ENCODE peak calls at places on chromosomes 4 and X, in four cellular contexts. One of them, this sample, is unnamed. For H3K4me1, the result is how much of the 10 kb centered on the place peaks cover.

GRCh38 chr4:62210521-62210920 is 1010.4 kb downstream of the ADGRL3 start:
- DNase-seq in Peyer's patch: no peak
- DNase-seq in gastrocnemius medialis: no peak
- DNase-seq in mammary epithelial cell: no peak
- DNase-seq in this sample: no peak

GRCh38 chr4:138761638-138762205 is 253.9 kb upstream of the NOCT start:
- DNase-seq in Peyer's patch: no peak
- DNase-seq in gastrocnemius medialis: no peak
- DNase-seq in mammary epithelial cell: no peak
- DNase-seq in this sample: no peak

GRCh38 chr4:56434599-56435000 is 815 bp downstream of the PPAT start:
- DNase-seq in Peyer's patch: no peak
- DNase-seq in gastrocnemius medialis: no peak
- DNase-seq in mammary epithelial cell: no peak
- DNase-seq in this sample: no peak

GRCh38 chr4:1993169-1993516 is 15.6 kb downstream of the NELFA start:
- DNase-seq in Peyer's patch: no peak
- DNase-seq in gastrocnemius medialis: no peak
- DNase-seq in mammary epithelial cell: no peak
- DNase-seq in this sample: no peak

GRCh38 chr4:56026596-56026995 is 77.9 kb downstream of the CEP135 start:
- DNase-seq in Peyer's patch: no peak
- DNase-seq in gastrocnemius medialis: no peak
- DNase-seq in mammary epithelial cell: peak
- DNase-seq in this sample: no peak

GRCh38 chr4:24889991-24890390 is 22.9 kb downstream of the CCDC149 start:
- DNase-seq in Peyer's patch: no peak
- DNase-seq in gastrocnemius medialis: no peak
- DNase-seq in mammary epithelial cell: no peak
- DNase-seq in this sample: no peak

GRCh38 chr4:161061046-161061445 is 1102.8 kb downstream of the FSTL5 start:
- DNase-seq in Peyer's patch: no peak
- DNase-seq in gastrocnemius medialis: no peak
- DNase-seq in mammary epithelial cell: no peak
- DNase-seq in this sample: no peak

GRCh38 chr4:137510866-137511265 is 21.4 kb downstream of the PCDH18 start:
- DNase-seq in Peyer's patch: no peak
- DNase-seq in gastrocnemius medialis: no peak
- DNase-seq in mammary epithelial cell: peak
- DNase-seq in this sample: no peak

GRCh38 chr4:44558206-44558605 is 93.2 kb downstream of the YIPF7 start:
- DNase-seq in Peyer's patch: no peak
- DNase-seq in gastrocnemius medialis: no peak
- DNase-seq in mammary epithelial cell: peak
- DNase-seq in this sample: no peak

GRCh38 chr4:151717909-151718613 is 42.7 kb downstream of the GATB start:
- DNase-seq in Peyer's patch: no peak
- DNase-seq in gastrocnemius medialis: no peak
- DNase-seq in mammary epithelial cell: no peak
- DNase-seq in this sample: no peak

GRCh38 chr4:159248383-159249178 is 145.7 kb downstream of the RAPGEF2 start:
- DNase-seq in Peyer's patch: no peak
- DNase-seq in gastrocnemius medialis: no peak
- DNase-seq in mammary epithelial cell: no peak
- DNase-seq in this sample: no peak

GRCh38 chr4:89111833-89112563 is 665 bp downstream of the TIGD2 start:
- DNase-seq in Peyer's patch: no peak
- DNase-seq in gastrocnemius medialis: peak
- DNase-seq in mammary epithelial cell: peak
- DNase-seq in this sample: no peak

GRCh38 chrX:68878977-68879376 is 50.2 kb downstream of the EFNB1 start:
- DNase-seq in Peyer's patch: no peak
- DNase-seq in gastrocnemius medialis: no peak
- DNase-seq in mammary epithelial cell: peak
- DNase-seq in this sample: no peak

GRCh38 chrX:134484039-134484438 is 24.1 kb downstream of the HPRT1 start:
- DNase-seq in Peyer's patch: no peak
- DNase-seq in gastrocnemius medialis: no peak
- DNase-seq in mammary epithelial cell: peak
- DNase-seq in this sample: no peak

GRCh38 chr4:83556836-83557235 is 20.9 kb downstream of the GPAT3 start:
- DNase-seq in Peyer's patch: no peak
- DNase-seq in gastrocnemius medialis: no peak
- DNase-seq in mammary epithelial cell: no peak
- DNase-seq in this sample: no peak

GRCh38 chr4:138555107-138555506 is 313.0 kb upstream of the SLC7A11 start:
- DNase-seq in Peyer's patch: no peak
- DNase-seq in gastrocnemius medialis: no peak
- DNase-seq in mammary epithelial cell: no peak
- DNase-seq in this sample: no peak

GRCh38 chrX:54181196-54181953 is 1.7 kb downstream of the FAM120C start:
- DNase-seq in Peyer's patch: no peak
- DNase-seq in gastrocnemius medialis: no peak
- DNase-seq in mammary epithelial cell: no peak
- DNase-seq in this sample: no peak

GRCh38 chrX:43685221-43685620 is 29.1 kb downstream of the MAOA start:
- DNase-seq in Peyer's patch: no peak
- DNase-seq in gastrocnemius medialis: no peak
- DNase-seq in mammary epithelial cell: no peak
- DNase-seq in this sample: no peak

GRCh38 chr4:27084685-27085356 is 224.2 kb downstream of the STIM2 start:
- DNase-seq in Peyer's patch: no peak
- DNase-seq in gastrocnemius medialis: no peak
- DNase-seq in mammary epithelial cell: no peak
- DNase-seq in this sample: no peak

GRCh38 chr4:8277356-8278008 is 7.9 kb downstream of the HTRA3 start:
- DNase-seq in Peyer's patch: no peak
- DNase-seq in gastrocnemius medialis: no peak
- DNase-seq in mammary epithelial cell: no peak
- DNase-seq in this sample: no peak

GRCh38 chr4:12881945-12882589 is 602.1 kb downstream of the RAB28 start:
- DNase-seq in Peyer's patch: no peak
- DNase-seq in gastrocnemius medialis: no peak
- DNase-seq in mammary epithelial cell: no peak
- DNase-seq in this sample: no peak

GRCh38 chr4:93751410-93751809 is 77.1 kb upstream of the ATOH1 start:
- DNase-seq in Peyer's patch: no peak
- DNase-seq in gastrocnemius medialis: no peak
- DNase-seq in mammary epithelial cell: no peak
- DNase-seq in this sample: no peak

GRCh38 chr4:156362581-156362980 is 408.9 kb upstream of the CTSO start:
- DNase-seq in Peyer's patch: no peak
- DNase-seq in gastrocnemius medialis: no peak
- DNase-seq in mammary epithelial cell: no peak
- DNase-seq in this sample: no peak

GRCh38 chr4:151202851-151203455 is 74.0 kb upstream of the PRSS48 start:
- DNase-seq in Peyer's patch: no peak
- DNase-seq in gastrocnemius medialis: no peak
- DNase-seq in mammary epithelial cell: no peak
- DNase-seq in this sample: no peak

GRCh38 chr4:75950416-75950815 is 9.6 kb upstream of the NAAA start:
- DNase-seq in Peyer's patch: no peak
- DNase-seq in gastrocnemius medialis: no peak
- DNase-seq in mammary epithelial cell: no peak
- DNase-seq in this sample: no peak

GRCh38 chrX:30643313-30643821 is 9.9 kb upstream of the GK start:
- DNase-seq in Peyer's patch: no peak
- DNase-seq in gastrocnemius medialis: no peak
- DNase-seq in mammary epithelial cell: no peak
- DNase-seq in this sample: no peak

GRCh38 chr4:109332926-109333464 is 30.5 kb upstream of the COL25A1 start:
- DNase-seq in Peyer's patch: no peak
- DNase-seq in gastrocnemius medialis: no peak
- DNase-seq in mammary epithelial cell: no peak
- DNase-seq in this sample: no peak

GRCh38 chr4:20612313-20612712 is 87.9 kb upstream of the PACRGL start:
- DNase-seq in Peyer's patch: no peak
- DNase-seq in gastrocnemius medialis: no peak
- DNase-seq in mammary epithelial cell: peak
- DNase-seq in this sample: no peak

GRCh38 chrX:64642482-64642881 is 247.2 kb upstream of the MTMR8 start:
- DNase-seq in Peyer's patch: no peak
- DNase-seq in gastrocnemius medialis: no peak
- DNase-seq in mammary epithelial cell: no peak
- DNase-seq in this sample: no peak

GRCh38 chr4:90546114-90546513 is 418.9 kb downstream of the CCSER1 start:
- DNase-seq in Peyer's patch: no peak
- DNase-seq in gastrocnemius medialis: no peak
- DNase-seq in mammary epithelial cell: peak
- DNase-seq in this sample: no peak

DNA sequence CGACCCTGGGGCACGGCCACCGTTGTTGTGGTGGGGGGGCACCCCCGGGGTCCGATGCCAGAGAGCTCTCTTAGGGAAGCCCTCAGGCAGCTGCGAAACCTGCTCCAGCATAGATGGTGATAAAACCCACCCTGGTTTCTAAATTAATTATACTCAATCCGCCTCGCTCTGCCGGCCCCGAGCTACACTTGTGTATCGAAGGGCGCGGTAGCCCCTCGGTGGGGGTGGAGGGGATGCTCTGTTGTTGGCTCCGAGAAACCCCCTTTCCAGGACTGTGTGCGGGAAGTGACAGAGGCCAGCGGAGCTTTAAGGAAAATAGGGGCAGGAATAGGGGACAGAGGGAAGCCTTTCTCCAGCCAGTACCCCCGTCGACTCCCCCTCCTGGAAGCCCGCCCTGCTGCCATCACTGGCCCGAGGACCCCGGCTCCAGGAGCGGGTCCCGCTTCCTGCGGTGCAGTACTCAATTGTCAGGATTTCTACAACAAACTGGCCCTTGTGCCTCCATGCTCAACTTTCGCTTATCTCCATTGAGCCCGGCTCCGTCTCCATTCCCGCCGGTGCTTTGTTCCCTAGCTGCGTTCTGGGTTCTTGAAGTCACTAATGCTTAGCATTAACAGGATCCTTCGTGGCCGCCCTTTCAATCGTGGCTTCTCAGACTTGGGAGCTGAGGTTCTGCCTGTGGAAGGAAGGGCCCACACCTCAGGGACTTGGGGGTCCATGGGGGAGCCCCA is 408.2 kb downstream of the BCOR start:
- DNase-seq in Peyer's patch: no peak
- DNase-seq in gastrocnemius medialis: no peak
- DNase-seq in mammary epithelial cell: no peak
- DNase-seq in this sample: no peak
- H3K4me3 ChIP-seq in Peyer's patch: peak
- H3K4me3 ChIP-seq in gastrocnemius medialis: peak
- H3K4me3 ChIP-seq in mammary epithelial cell: no peak
- H3K4me3 ChIP-seq in this sample: no peak

DNA sequence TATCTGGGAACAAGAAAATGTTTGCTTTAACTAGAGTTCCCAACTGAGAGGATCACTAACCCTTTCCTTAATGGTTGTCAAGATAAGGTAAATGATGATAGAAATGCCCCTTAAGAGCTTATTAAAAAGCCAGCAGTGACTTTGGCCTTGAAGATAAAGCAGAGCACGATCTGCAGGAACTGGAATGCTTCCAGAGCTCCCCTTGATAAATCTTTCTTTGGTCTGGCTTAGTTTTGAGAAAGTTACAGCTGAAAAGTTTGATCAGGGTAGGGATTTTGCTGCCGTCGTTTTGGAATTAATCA is 64.0 kb downstream of the PTTG2 start:
- DNase-seq in Peyer's patch: no peak
- DNase-seq in gastrocnemius medialis: no peak
- DNase-seq in mammary epithelial cell: no peak
- DNase-seq in this sample: no peak
- H3K27ac ChIP-seq in Peyer's patch: peak
- H3K27ac ChIP-seq in gastrocnemius medialis: no peak
- H3K27ac ChIP-seq in mammary epithelial cell: no peak
- H3K27ac ChIP-seq in this sample: no peak

GRCh38 chr4:140740422-140740821 is 15.8 kb downstream of the TBC1D9 start:
- DNase-seq in Peyer's patch: no peak
- DNase-seq in gastrocnemius medialis: no peak
- DNase-seq in mammary epithelial cell: no peak
- DNase-seq in this sample: no peak

GRCh38 chr4:140736669-140737343 is 19.4 kb downstream of the TBC1D9 start:
- DNase-seq in Peyer's patch: no peak
- DNase-seq in gastrocnemius medialis: no peak
- DNase-seq in mammary epithelial cell: no peak
- DNase-seq in this sample: no peak

GRCh38 chr4:140735779-140736391 is 20.3 kb downstream of the TBC1D9 start:
- DNase-seq in Peyer's patch: no peak
- DNase-seq in gastrocnemius medialis: no peak
- DNase-seq in mammary epithelial cell: no peak
- DNase-seq in this sample: no peak

GRCh38 chr4:140739971-140740370 is 16.2 kb downstream of the TBC1D9 start:
- DNase-seq in Peyer's patch: no peak
- DNase-seq in gastrocnemius medialis: no peak
- DNase-seq in mammary epithelial cell: no peak
- DNase-seq in this sample: no peak

DNA sequence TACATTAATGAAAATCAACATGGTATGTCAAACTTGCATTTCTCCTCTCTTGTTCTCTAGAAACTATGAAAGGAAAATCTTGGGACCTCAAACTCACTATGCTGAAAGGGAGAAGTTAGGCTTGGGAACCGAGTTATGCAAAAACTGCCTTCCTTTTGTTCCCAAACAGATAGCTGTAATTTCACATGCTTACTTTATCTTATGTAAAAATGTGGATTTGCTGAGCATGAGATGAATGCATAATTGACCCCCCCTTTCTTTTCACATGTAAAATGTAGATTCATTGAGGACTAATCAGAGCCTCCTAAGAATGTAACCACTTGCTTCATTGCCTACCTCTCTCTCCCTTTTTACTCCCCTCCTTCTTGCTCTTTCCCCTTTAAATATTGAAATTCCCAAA is 18.1 kb downstream of the TBC1D9 start:
- DNase-seq in Peyer's patch: no peak
- DNase-seq in gastrocnemius medialis: no peak
- DNase-seq in mammary epithelial cell: no peak
- DNase-seq in this sample: no peak
- H3K4me1 ChIP-seq in Peyer's patch: under half
- H3K4me1 ChIP-seq in gastrocnemius medialis: under half
- H3K4me1 ChIP-seq in mammary epithelial cell: under half
- H3K4me1 ChIP-seq in this sample: under half

GRCh38 chr4:85828295-85828910 is 353.5 kb downstream of the ARHGAP24 start:
- DNase-seq in Peyer's patch: no peak
- DNase-seq in gastrocnemius medialis: no peak
- DNase-seq in mammary epithelial cell: peak
- DNase-seq in this sample: no peak

GRCh38 chr4:85829276-85830051 is 354.5 kb downstream of the ARHGAP24 start:
- DNase-seq in Peyer's patch: no peak
- DNase-seq in gastrocnemius medialis: no peak
- DNase-seq in mammary epithelial cell: peak
- DNase-seq in this sample: no peak

GRCh38 chr4:85824166-85824945 is 349.4 kb downstream of the ARHGAP24 start:
- DNase-seq in Peyer's patch: no peak
- DNase-seq in gastrocnemius medialis: no peak
- DNase-seq in mammary epithelial cell: peak
- DNase-seq in this sample: no peak

GRCh38 chr4:85823295-85823694 is 348.3 kb downstream of the ARHGAP24 start:
- DNase-seq in Peyer's patch: no peak
- DNase-seq in gastrocnemius medialis: no peak
- DNase-seq in mammary epithelial cell: no peak
- DNase-seq in this sample: no peak

GRCh38 chr4:85825937-85826678 is 351.2 kb downstream of the ARHGAP24 start:
- DNase-seq in Peyer's patch: no peak
- DNase-seq in gastrocnemius medialis: no peak
- DNase-seq in mammary epithelial cell: no peak
- DNase-seq in this sample: no peak
- H3K4me3 ChIP-seq in Peyer's patch: no peak
- H3K4me3 ChIP-seq in gastrocnemius medialis: no peak
- H3K4me3 ChIP-seq in mammary epithelial cell: no peak
- H3K4me3 ChIP-seq in this sample: no peak

This sample was measured in effector memory CD4-positive, alpha-beta T cell.